ENCODE peak calls at places on chromosome 1, in seven cellular contexts. One of them, this sample, is unnamed.

GRCh38 chr1:33225586-33225985 is 30.7 kb upstream of the ZNF362 start:
- DNase-seq in uterus: no peak
- DNase-seq in A549: no peak
- DNase-seq in HCT116: no peak
- DNase-seq in IMR-90: no peak
- DNase-seq in K562: no peak
- DNase-seq in Peyer's patch: no peak
- DNase-seq in this sample: no peak

GRCh38 chr1:108691128-108691885 is 803 bp upstream of the PRPF38B start:
- DNase-seq in uterus: no peak
- DNase-seq in A549: no peak
- DNase-seq in HCT116: no peak
- DNase-seq in IMR-90: peak
- DNase-seq in K562: peak
- DNase-seq in Peyer's patch: no peak
- DNase-seq in this sample: no peak

GRCh38 chr1:43648448-43648847 is 1.5 kb upstream of the KDM4A start:
- DNase-seq in uterus: no peak
- DNase-seq in A549: no peak
- DNase-seq in HCT116: no peak
- DNase-seq in IMR-90: no peak
- DNase-seq in K562: no peak
- DNase-seq in Peyer's patch: no peak
- DNase-seq in this sample: no peak

GRCh38 chr1:53134961-53135734 is 7.3 kb downstream of the SLC1A7 start:
- DNase-seq in uterus: peak
- DNase-seq in A549: no peak
- DNase-seq in HCT116: no peak
- DNase-seq in IMR-90: peak
- DNase-seq in K562: peak
- DNase-seq in Peyer's patch: no peak
- DNase-seq in this sample: peak

GRCh38 chr1:182549346-182549745 is 39.7 kb downstream of the RNASEL start:
- DNase-seq in uterus: no peak
- DNase-seq in A549: no peak
- DNase-seq in HCT116: no peak
- DNase-seq in IMR-90: no peak
- DNase-seq in K562: no peak
- DNase-seq in Peyer's patch: no peak
- DNase-seq in this sample: no peak

GRCh38 chr1:101233495-101233894 is 3.3 kb upstream of the S1PR1 start:
- DNase-seq in uterus: no peak
- DNase-seq in A549: no peak
- DNase-seq in HCT116: no peak
- DNase-seq in IMR-90: no peak
- DNase-seq in K562: no peak
- DNase-seq in Peyer's patch: no peak
- DNase-seq in this sample: no peak

GRCh38 chr1:95438213-95438948 is 204.4 kb downstream of the RWDD3 start:
- DNase-seq in uterus: no peak
- DNase-seq in A549: no peak
- DNase-seq in HCT116: no peak
- DNase-seq in IMR-90: no peak
- DNase-seq in K562: no peak
- DNase-seq in Peyer's patch: no peak
- DNase-seq in this sample: no peak

GRCh38 chr1:20109223-20109856 is 10.0 kb downstream of the PLA2G2D start:
- DNase-seq in uterus: no peak
- DNase-seq in A549: no peak
- DNase-seq in HCT116: peak
- DNase-seq in IMR-90: no peak
- DNase-seq in K562: peak
- DNase-seq in Peyer's patch: no peak
- DNase-seq in this sample: no peak

GRCh38 chr1:53135735-53136114 is 6.7 kb downstream of the SLC1A7 start:
- DNase-seq in uterus: no peak
- DNase-seq in A549: no peak
- DNase-seq in HCT116: no peak
- DNase-seq in IMR-90: peak
- DNase-seq in K562: peak
- DNase-seq in Peyer's patch: no peak
- DNase-seq in this sample: no peak

GRCh38 chr1:43912607-43913006 is 21.0 kb upstream of the ARTN start:
- DNase-seq in uterus: peak
- DNase-seq in A549: no peak
- DNase-seq in HCT116: no peak
- DNase-seq in IMR-90: peak
- DNase-seq in K562: no peak
- DNase-seq in Peyer's patch: no peak
- DNase-seq in this sample: no peak

GRCh38 chr1:31795096-31795675 is 20.6 kb downstream of the SPOCD1 start:
- DNase-seq in uterus: no peak
- DNase-seq in A549: no peak
- DNase-seq in HCT116: no peak
- DNase-seq in IMR-90: no peak
- DNase-seq in K562: no peak
- DNase-seq in Peyer's patch: no peak
- DNase-seq in this sample: no peak

GRCh38 chr1:230243146-230243545 is 176.1 kb downstream of the GALNT2 start:
- DNase-seq in uterus: no peak
- DNase-seq in A549: no peak
- DNase-seq in HCT116: no peak
- DNase-seq in IMR-90: no peak
- DNase-seq in K562: no peak
- DNase-seq in Peyer's patch: no peak
- DNase-seq in this sample: no peak

GRCh38 chr1:98055457-98055856 is 134.6 kb upstream of the DPYD start:
- DNase-seq in uterus: no peak
- DNase-seq in A549: no peak
- DNase-seq in HCT116: no peak
- DNase-seq in IMR-90: no peak
- DNase-seq in K562: no peak
- DNase-seq in Peyer's patch: no peak
- DNase-seq in this sample: no peak

GRCh38 chr1:178689769-178690168 is 35.3 kb upstream of the RALGPS2 start:
- DNase-seq in uterus: no peak
- DNase-seq in A549: no peak
- DNase-seq in HCT116: no peak
- DNase-seq in IMR-90: peak
- DNase-seq in K562: no peak
- DNase-seq in Peyer's patch: no peak
- DNase-seq in this sample: no peak

GRCh38 chr1:117793396-117793795 is 136.0 kb downstream of the GDAP2 start:
- DNase-seq in uterus: no peak
- DNase-seq in A549: no peak
- DNase-seq in HCT116: no peak
- DNase-seq in IMR-90: no peak
- DNase-seq in K562: no peak
- DNase-seq in Peyer's patch: no peak
- DNase-seq in this sample: no peak

GRCh38 chr1:26786437-26787380 is 1.0 kb upstream of the PIGV start:
- DNase-seq in uterus: peak
- DNase-seq in A549: no peak
- DNase-seq in HCT116: no peak
- DNase-seq in IMR-90: peak
- DNase-seq in K562: peak
- DNase-seq in Peyer's patch: peak
- DNase-seq in this sample: peak

GRCh38 chr1:235018161-235018560 is 110.5 kb downstream of the TOMM20 start:
- DNase-seq in uterus: peak
- DNase-seq in A549: peak
- DNase-seq in HCT116: peak
- DNase-seq in IMR-90: peak
- DNase-seq in K562: no peak
- DNase-seq in Peyer's patch: peak
- DNase-seq in this sample: no peak

GRCh38 chr1:33280091-33280661 is 23.9 kb downstream of the ZNF362 start:
- DNase-seq in uterus: no peak
- DNase-seq in A549: no peak
- DNase-seq in HCT116: no peak
- DNase-seq in IMR-90: no peak
- DNase-seq in K562: peak
- DNase-seq in Peyer's patch: no peak
- DNase-seq in this sample: no peak

GRCh38 chr1:1167416-1168155 is 6.1 kb upstream of the TTLL10 start:
- DNase-seq in uterus: no peak
- DNase-seq in A549: no peak
- DNase-seq in HCT116: no peak
- DNase-seq in IMR-90: no peak
- DNase-seq in K562: no peak
- DNase-seq in Peyer's patch: no peak
- DNase-seq in this sample: no peak

GRCh38 chr1:180981596-180982387 is 40.9 kb downstream of the STX6 start:
- DNase-seq in uterus: no peak
- DNase-seq in A549: no peak
- DNase-seq in HCT116: no peak
- DNase-seq in IMR-90: no peak
- DNase-seq in K562: no peak
- DNase-seq in Peyer's patch: peak
- DNase-seq in this sample: no peak

GRCh38 chr1:100530901-100531487 is 6.9 kb upstream of the GPR88 start:
- DNase-seq in uterus: peak
- DNase-seq in A549: no peak
- DNase-seq in HCT116: no peak
- DNase-seq in IMR-90: peak
- DNase-seq in K562: no peak
- DNase-seq in Peyer's patch: no peak
- DNase-seq in this sample: no peak

GRCh38 chr1:112849425-112849966 is 106.5 kb downstream of the SLC16A1 start:
- DNase-seq in uterus: no peak
- DNase-seq in A549: no peak
- DNase-seq in HCT116: no peak
- DNase-seq in IMR-90: peak
- DNase-seq in K562: no peak
- DNase-seq in Peyer's patch: no peak
- DNase-seq in this sample: no peak

GRCh38 chr1:206411321-206411720 is 59.0 kb upstream of the IKBKE start:
- DNase-seq in uterus: no peak
- DNase-seq in A549: no peak
- DNase-seq in HCT116: no peak
- DNase-seq in IMR-90: no peak
- DNase-seq in K562: no peak
- DNase-seq in Peyer's patch: no peak
- DNase-seq in this sample: no peak

GRCh38 chr1:230866171-230866811 is 2.0 kb downstream of the C1orf198 start:
- DNase-seq in uterus: no peak
- DNase-seq in A549: no peak
- DNase-seq in HCT116: no peak
- DNase-seq in IMR-90: no peak
- DNase-seq in K562: no peak
- DNase-seq in Peyer's patch: no peak
- DNase-seq in this sample: no peak

GRCh38 chr1:162187676-162188075 is 118.2 kb downstream of the NOS1AP start:
- DNase-seq in uterus: no peak
- DNase-seq in A549: no peak
- DNase-seq in HCT116: no peak
- DNase-seq in IMR-90: no peak
- DNase-seq in K562: no peak
- DNase-seq in Peyer's patch: no peak
- DNase-seq in this sample: no peak

GRCh38 chr1:76639181-76639580 is 228.1 kb upstream of the ST6GALNAC5 start:
- DNase-seq in uterus: no peak
- DNase-seq in A549: no peak
- DNase-seq in HCT116: no peak
- DNase-seq in IMR-90: no peak
- DNase-seq in K562: no peak
- DNase-seq in Peyer's patch: no peak
- DNase-seq in this sample: no peak

DNA sequence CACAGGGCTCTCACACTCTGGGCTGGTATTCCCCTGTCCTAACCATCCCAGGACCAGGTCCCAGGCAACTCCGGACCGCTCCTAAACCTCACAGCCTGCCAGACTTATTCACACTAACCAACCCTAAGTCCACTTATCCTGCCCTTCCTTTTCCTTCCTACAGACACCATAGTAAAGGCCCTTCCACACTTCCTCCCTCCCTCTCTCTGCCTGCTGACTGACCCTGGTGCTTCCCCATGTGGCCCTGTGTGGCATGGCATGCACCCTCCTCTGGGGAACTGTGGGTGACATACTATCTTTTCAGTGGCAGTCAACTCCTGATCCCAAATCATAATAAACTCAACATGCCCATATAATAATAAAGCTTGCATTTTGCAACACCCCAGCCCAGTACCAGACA is 155.1 kb upstream of the DNAH14 start:
- DNase-seq in uterus: no peak
- DNase-seq in A549: no peak
- DNase-seq in HCT116: no peak
- DNase-seq in IMR-90: no peak
- DNase-seq in K562: no peak
- DNase-seq in Peyer's patch: no peak
- DNase-seq in this sample: no peak
- TF ChIP-seq CTCF in uterus: no peak
- TF ChIP-seq CTCF in A549: no peak
- TF ChIP-seq CTCF in HCT116: peak
- TF ChIP-seq CTCF in IMR-90: no peak
- TF ChIP-seq CTCF in K562: peak
- TF ChIP-seq CTCF in Peyer's patch: no peak
- TF ChIP-seq CTCF in this sample: peak

DNA sequence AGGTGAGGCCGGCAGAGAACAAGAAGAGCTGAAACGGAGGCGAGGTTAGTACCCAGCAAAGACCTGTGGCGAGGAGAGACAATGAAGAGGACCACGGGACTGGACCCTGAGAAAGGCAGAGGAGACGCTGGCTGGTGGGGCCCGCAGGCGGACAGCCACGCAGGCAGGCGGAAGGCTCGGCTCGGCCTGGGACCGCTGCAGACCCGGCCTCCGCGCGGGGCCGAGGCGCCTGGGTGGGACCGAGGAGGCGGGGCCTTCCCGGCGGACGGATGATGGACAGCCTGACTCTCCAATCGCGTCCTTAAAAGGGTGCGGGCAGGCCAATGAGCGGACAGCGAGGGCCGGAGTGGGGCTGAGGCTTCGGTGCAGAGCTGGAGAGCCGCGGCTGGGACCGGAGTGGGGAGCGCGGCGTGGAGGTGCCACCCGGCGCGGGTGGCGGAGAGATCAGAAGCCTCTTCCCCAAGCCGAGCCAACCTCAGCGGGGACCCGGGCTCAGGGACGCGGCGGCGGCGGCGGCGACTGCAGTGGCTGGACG is at the start of gene MPZL1:
- DNase-seq in uterus: peak
- DNase-seq in A549: peak
- DNase-seq in HCT116: peak
- DNase-seq in IMR-90: peak
- DNase-seq in K562: peak
- DNase-seq in Peyer's patch: peak
- DNase-seq in this sample: peak
- TF ChIP-seq POLR2A in uterus: peak
- TF ChIP-seq POLR2A in A549: peak
- TF ChIP-seq POLR2A in HCT116: peak
- TF ChIP-seq POLR2A in IMR-90: peak
- TF ChIP-seq POLR2A in K562: peak
- TF ChIP-seq POLR2A in Peyer's patch: peak
- TF ChIP-seq POLR2A in this sample: peak

GRCh38 chr1:110055493-110056283 is 14.8 kb downstream of the ALX3 start:
- DNase-seq in uterus: no peak
- DNase-seq in A549: no peak
- DNase-seq in HCT116: no peak
- DNase-seq in IMR-90: peak
- DNase-seq in K562: no peak
- DNase-seq in Peyer's patch: no peak
- DNase-seq in this sample: no peak
- H3K27ac ChIP-seq in uterus: no peak
- H3K27ac ChIP-seq in A549: no peak
- H3K27ac ChIP-seq in HCT116: no peak
- H3K27ac ChIP-seq in IMR-90: peak
- H3K27ac ChIP-seq in K562: no peak
- H3K27ac ChIP-seq in Peyer's patch: peak
- H3K27ac ChIP-seq in this sample: no peak

GRCh38 chr1:202888507-202889360 is at the start of gene RABIF:
- DNase-seq in uterus: peak
- DNase-seq in A549: peak
- DNase-seq in HCT116: peak
- DNase-seq in IMR-90: peak
- DNase-seq in K562: peak
- DNase-seq in Peyer's patch: peak
- DNase-seq in this sample: peak
- TF ChIP-seq CTCF in uterus: no peak
- TF ChIP-seq CTCF in A549: no peak
- TF ChIP-seq CTCF in HCT116: no peak
- TF ChIP-seq CTCF in IMR-90: peak
- TF ChIP-seq CTCF in K562: peak
- TF ChIP-seq CTCF in Peyer's patch: peak
- TF ChIP-seq CTCF in this sample: peak

This sample was measured in right lobe of liver.